ENCODE peak calls at places on chromosomes 6 and 20, in four cellular contexts. I is neuronal stem cell, Y is HCT116, G is SK-N-SH. D is an unnamed sample.

GRCh38 chr6:84546427-84546914 is 217.9 kb downstream of the TBX18 start:
- DNase-seq in I (no peak), Y (no peak), G (peak; percentile 27), D (peak; percentile 61)

GRCh38 chr6:128233501-128233900 is 286.9 kb downstream of the PTPRK start:
- DNase-seq in I (no peak), Y (no peak), G (no peak), D (no peak)

GRCh38 chr6:17714879-17715860 is 8.4 kb upstream of the NUP153 start:
- DNase-seq in I (no peak), Y (peak; percentile 74), G (no peak), D (no peak)

GRCh38 chr20:17606001-17606400 is 36.1 kb downstream of the DSTN start:
- DNase-seq in I (no peak), Y (no peak), G (no peak), D (no peak)

GRCh38 chr6:47134476-47135189 is 92.5 kb upstream of the ADGRF1 start:
- DNase-seq in I (no peak), Y (peak; percentile 88), G (no peak), D (no peak)

GRCh38 chr6:39961178-39961577 is 26.9 kb upstream of the MOCS1 start:
- DNase-seq in I (no peak), Y (no peak), G (peak; percentile 26), D (no peak)

GRCh38 chr20:63714858-63715257 is 7.0 kb downstream of the ZGPAT start:
- DNase-seq in I (no peak), Y (no peak), G (no peak), D (no peak)

GRCh38 chr20:14264869-14265268 is 72.5 kb downstream of the FLRT3 start:
- DNase-seq in I (no peak), Y (no peak), G (peak; percentile 4), D (no peak)

GRCh38 chr6:129631070-129631469 is 78.9 kb downstream of the ARHGAP18 start:
- DNase-seq in I (no peak), Y (no peak), G (no peak), D (no peak)

GRCh38 chr6:35341557-35341956 is 801 bp upstream of the PPARD start:
- DNase-seq in I (no peak), Y (peak; percentile 63), G (no peak), D (no peak)

GRCh38 chr20:52379723-52380336 is 188.3 kb upstream of the ZFP64 start:
- DNase-seq in I (peak; percentile 14), Y (no peak), G (peak; percentile 42), D (no peak)

GRCh38 chr20:48098099-48098498 is 312.8 kb upstream of the SULF2 start:
- DNase-seq in I (no peak), Y (peak; percentile 8), G (no peak), D (no peak)

GRCh38 chr6:72182337-72183246 is 296.2 kb downstream of the RIMS1 start:
- DNase-seq in I (peak; percentile 58), Y (no peak), G (peak; percentile 59), D (no peak)

GRCh38 chr20:17168026-17168612 is 58.7 kb upstream of the PCSK2 start:
- DNase-seq in I (no peak), Y (no peak), G (no peak), D (no peak)

GRCh38 chr20:25024171-25024570 is 31.6 kb upstream of the APMAP start:
- DNase-seq in I (no peak), Y (no peak), G (no peak), D (peak; percentile 38)

GRCh38 chr20:24166127-24166389 is 177.5 kb upstream of the GGTLC1 start:
- DNase-seq in I (no peak), Y (no peak), G (no peak), D (no peak)

GRCh38 chr6:46940433-46941226 is 18.9 kb upstream of the ADGRF5 start:
- DNase-seq in I (no peak), Y (no peak), G (no peak), D (no peak)

GRCh38 chr6:170185175-170185970 is 105.5 kb downstream of the DLL1 start:
- DNase-seq in I (no peak), Y (no peak), G (no peak), D (no peak)

GRCh38 chr6:39980839-39981580 is 46.7 kb upstream of the MOCS1 start:
- DNase-seq in I (peak; percentile 48), Y (peak; percentile 37), G (peak; percentile 59), D (no peak)

GRCh38 chr20:38342716-38343106 is 3.6 kb upstream of the LBP start:
- DNase-seq in I (no peak), Y (no peak), G (no peak), D (no peak)

GRCh38 chr6:11656486-11656885 is 118.9 kb downstream of the TMEM170B start:
- DNase-seq in I (no peak), Y (no peak), G (no peak), D (no peak)

GRCh38 chr6:156943167-156943566 is 166.0 kb downstream of the ARID1B start:
- DNase-seq in I (no peak), Y (no peak), G (no peak), D (no peak)

GRCh38 chr6:127900935-127901334 is at the start of gene THEMIS:
- DNase-seq in I (no peak), Y (no peak), G (no peak), D (no peak)

GRCh38 chr6:157045831-157046454 is 268.8 kb downstream of the ARID1B start:
- DNase-seq in I (no peak), Y (peak; percentile 41), G (peak; percentile 54), D (no peak)

GRCh38 chr6:146803601-146804000 is 204.8 kb downstream of the ADGB start:
- DNase-seq in I (no peak), Y (no peak), G (no peak), D (no peak)

GRCh38 chr6:41675176-41675767 is 37.0 kb downstream of the MDFI start:
- DNase-seq in I (no peak), Y (no peak), G (peak; percentile 84), D (peak; percentile 48)

DNA sequence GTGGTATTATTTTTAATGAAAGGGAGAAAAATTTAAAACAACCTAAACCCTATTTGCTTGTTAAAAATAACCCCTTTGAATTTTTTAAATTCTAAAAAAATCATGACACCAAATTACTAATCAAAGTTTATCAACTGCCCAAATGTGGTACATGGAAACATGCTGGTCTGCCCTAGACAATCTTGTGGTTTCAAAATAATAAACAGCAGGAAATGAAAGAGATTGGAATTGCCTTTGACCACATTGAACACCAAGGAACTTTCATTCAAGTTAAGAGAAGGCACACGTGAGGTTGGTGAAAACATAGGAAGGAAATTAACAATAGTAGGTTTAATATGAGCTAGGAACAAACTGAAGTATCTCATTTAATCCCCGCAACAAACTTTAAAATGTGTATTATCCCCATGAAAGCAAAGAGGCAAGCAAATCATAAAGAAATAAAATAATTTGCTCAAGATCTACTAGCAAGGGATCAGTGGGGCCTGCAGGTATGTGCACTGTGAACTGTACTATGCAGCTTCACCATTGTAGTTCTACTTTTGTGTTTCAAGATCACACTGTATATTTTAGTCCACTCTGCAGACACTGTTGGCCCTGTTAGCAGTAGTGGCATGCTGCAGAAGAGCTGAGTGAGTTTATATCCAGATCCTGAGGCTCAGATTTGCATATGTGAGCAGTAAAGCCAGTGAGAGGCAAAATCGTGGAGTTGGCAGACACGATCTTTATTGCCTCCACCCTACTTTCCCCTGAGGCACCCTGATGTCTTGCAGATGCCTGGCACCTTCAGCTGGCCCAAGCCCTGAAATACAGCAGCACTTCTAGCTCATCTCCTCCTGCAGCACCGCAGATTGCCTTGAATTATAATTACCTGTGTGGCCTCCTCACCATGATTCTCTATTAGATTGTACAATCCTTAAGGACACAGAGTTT is 157.8 kb upstream of the TENT5A start:
- DNase-seq in I (no peak), Y (no peak), G (no peak), D (no peak)
- H3K4me3 ChIP-seq in I (no peak overlapping the region), Y (no peak overlapping the region), G (no peak overlapping the region), D (no peak overlapping the region)

DNA sequence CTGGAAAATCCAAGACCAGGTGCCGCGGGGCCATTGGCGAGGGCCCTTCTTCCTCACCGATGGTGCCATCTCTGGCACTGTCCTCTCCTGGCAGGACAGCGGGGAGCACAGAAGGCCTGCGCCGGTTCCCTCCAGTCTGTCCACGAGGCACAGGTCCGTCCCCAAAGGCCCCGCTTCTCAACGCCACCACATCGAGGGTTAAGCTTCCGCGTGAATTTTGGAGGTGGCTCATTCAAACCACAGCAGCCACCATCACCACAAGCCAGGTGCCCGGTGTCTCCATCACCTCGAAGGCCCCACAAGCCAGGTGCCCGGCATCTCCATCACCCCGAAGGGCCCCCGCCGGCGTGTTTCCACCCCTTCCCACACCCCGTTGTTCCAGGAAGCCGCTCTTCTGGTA is 10.1 kb upstream of the KIF25 start:
- DNase-seq in I (no peak), Y (no peak), G (no peak), D (no peak)
- H3K9ac ChIP-seq in I (no peak overlapping the region), Y (no peak overlapping the region), G (no peak overlapping the region), D (no peak overlapping the region)

GRCh38 chr6:108940741-108941140 is 92.5 kb downstream of the ARMC2 start:
- DNase-seq in I (no peak), Y (no peak), G (no peak), D (no peak)
- H3K4me3 ChIP-seq in I (no peak overlapping the region), Y (no peak overlapping the region), G (no peak overlapping the region), D (no peak overlapping the region)

DNA sequence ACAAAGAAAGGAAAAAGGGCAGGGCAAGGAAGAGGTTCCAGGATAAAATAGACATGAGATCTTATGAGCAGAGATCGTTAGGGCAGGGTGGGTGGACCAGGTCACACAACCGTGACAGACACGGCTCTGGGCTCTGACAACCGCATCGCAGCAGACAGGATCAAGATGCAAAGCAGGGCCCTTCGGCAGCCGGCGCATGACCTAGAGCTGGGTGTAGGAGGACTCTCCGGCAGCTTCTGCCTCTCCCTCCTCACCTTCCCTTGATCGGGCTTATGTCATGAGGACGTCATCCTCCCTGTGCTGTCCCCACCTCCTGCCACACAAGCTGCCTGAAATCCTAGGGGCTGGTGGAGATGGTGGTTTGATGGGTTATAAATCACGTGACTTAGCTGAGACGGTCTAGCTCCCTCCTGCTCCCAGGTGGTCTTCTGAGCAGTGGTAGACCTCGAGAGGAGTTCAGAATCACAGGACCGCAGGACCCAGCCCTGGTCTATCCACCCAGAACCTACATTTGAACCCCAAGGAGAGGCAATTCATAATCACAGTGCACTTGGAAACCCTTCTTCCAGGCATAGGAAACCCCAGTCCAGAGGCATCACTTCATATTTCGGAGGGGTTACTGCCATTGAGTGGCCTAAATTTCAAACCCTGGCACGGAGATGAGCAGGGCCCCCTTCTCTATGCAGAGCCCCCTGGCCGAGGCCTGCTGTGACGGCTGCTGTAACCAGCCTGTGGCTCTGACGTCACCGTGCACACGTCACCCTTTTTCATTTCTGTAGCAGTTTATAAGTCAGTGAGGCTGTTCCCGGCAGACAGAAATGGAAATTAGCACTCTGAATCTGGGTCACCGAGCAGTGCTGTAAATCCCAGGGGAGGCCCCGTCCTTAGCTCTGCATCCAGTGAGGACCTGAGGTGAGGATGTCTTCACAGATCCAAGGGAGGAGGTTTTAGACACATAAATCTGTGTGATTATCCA is 8.7 kb upstream of the CCR6 start:
- DNase-seq in I (no peak), Y (no peak), G (peak; percentile 34), D (peak; percentile 81)
- H3K9ac ChIP-seq in I (no peak overlapping the region), Y (no peak overlapping the region), G (no peak overlapping the region), D (no peak overlapping the region)

DNA sequence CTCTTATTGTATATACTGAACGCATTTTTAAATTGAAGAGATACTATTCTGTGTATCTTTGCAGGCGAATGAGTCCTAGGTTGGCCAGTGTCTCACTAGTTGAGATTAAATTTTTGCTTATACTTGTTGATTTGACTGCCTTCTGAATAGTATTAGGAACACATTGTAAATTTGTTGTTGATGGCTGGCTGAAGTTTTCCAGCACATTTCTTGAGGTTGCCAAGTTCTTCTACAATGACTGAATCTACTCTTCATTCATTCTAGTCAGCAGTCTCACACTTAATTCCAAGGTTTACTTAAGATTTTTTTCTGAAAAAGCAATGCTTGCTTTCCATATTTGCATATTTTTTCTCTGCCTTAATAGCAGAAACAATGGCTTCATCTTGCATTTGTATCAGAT is 151.7 kb downstream of the ZFAND3 start:
- DNase-seq in I (no peak), Y (no peak), G (no peak), D (no peak)
- H3K4me3 ChIP-seq in I (no peak overlapping the region), Y (no peak overlapping the region), G (no peak overlapping the region), D (no peak overlapping the region)

D was measured in kidney.